ENCODE peak calls at places on chromosomes 3 and 15, in four cellular contexts. One of them, this sample, is unnamed.

GRCh38 chr3:126573492-126574117 is 14.9 kb upstream of the C3orf22 start:
- DNase-seq in WTC11: no peak
- DNase-seq in K562: peak; percentile 20
- DNase-seq in HepG2: no peak
- DNase-seq in this sample: no peak

GRCh38 chr3:149314807-149315578 is 18.4 kb downstream of the TM4SF18 start:
- DNase-seq in K562: no peak
- DNase-seq in HepG2: peak; percentile 71
- DNase-seq in WTC11: no peak
- DNase-seq in this sample: no peak

GRCh38 chr3:98962189-98962930 is 60.9 kb upstream of the DCBLD2 start:
- DNase-seq in HepG2: peak; percentile 52
- DNase-seq in K562: no peak
- DNase-seq in WTC11: no peak
- DNase-seq in this sample: no peak

GRCh38 chr3:179482857-179483256 is 31.6 kb upstream of the GNB4 start:
- DNase-seq in HepG2: no peak
- DNase-seq in WTC11: no peak
- DNase-seq in K562: no peak
- DNase-seq in this sample: no peak

GRCh38 chr3:138197058-138197457 is 10.0 kb downstream of the ARMC8 start:
- DNase-seq in K562: no peak
- DNase-seq in WTC11: peak; percentile 47
- DNase-seq in HepG2: no peak
- DNase-seq in this sample: no peak

GRCh38 chr3:122493296-122493695 is 21.4 kb downstream of the KPNA1 start:
- DNase-seq in WTC11: no peak
- DNase-seq in K562: no peak
- DNase-seq in HepG2: no peak
- DNase-seq in this sample: no peak

GRCh38 chr3:123202451-123202850 is 708 bp downstream of the SEC22A start:
- DNase-seq in HepG2: peak; percentile 5
- DNase-seq in WTC11: peak; percentile 20
- DNase-seq in K562: no peak
- DNase-seq in this sample: no peak

GRCh38 chr3:10928961-10929471 is 63.5 kb upstream of the SLC6A1 start:
- DNase-seq in K562: no peak
- DNase-seq in WTC11: no peak
- DNase-seq in HepG2: no peak
- DNase-seq in this sample: no peak

GRCh38 chr3:48879994-48880377 is 18.7 kb downstream of the SLC25A20 start:
- DNase-seq in HepG2: no peak
- DNase-seq in WTC11: no peak
- DNase-seq in K562: no peak
- DNase-seq in this sample: no peak

GRCh38 chr3:169505577-169506155 is 157.8 kb downstream of the MECOM start:
- DNase-seq in WTC11: peak; percentile 36
- DNase-seq in HepG2: peak; percentile 1
- DNase-seq in K562: no peak
- DNase-seq in this sample: no peak

GRCh38 chr3:99720985-99721632 is 82.7 kb downstream of the COL8A1 start:
- DNase-seq in WTC11: no peak
- DNase-seq in HepG2: no peak
- DNase-seq in K562: no peak
- DNase-seq in this sample: no peak

GRCh38 chr15:81511160-81511559 is 137.1 kb upstream of the TMC3 start:
- DNase-seq in HepG2: no peak
- DNase-seq in K562: no peak
- DNase-seq in WTC11: no peak
- DNase-seq in this sample: no peak

GRCh38 chr3:75049581-75049980 is 435.1 kb upstream of the CNTN3 start:
- DNase-seq in K562: no peak
- DNase-seq in WTC11: no peak
- DNase-seq in HepG2: no peak
- DNase-seq in this sample: no peak

GRCh38 chr15:85910796-85911195 is 116.1 kb upstream of the KLHL25 start:
- DNase-seq in HepG2: no peak
- DNase-seq in WTC11: no peak
- DNase-seq in K562: no peak
- DNase-seq in this sample: no peak

GRCh38 chr3:160665784-160666526 is 11.0 kb upstream of the ARL14 start:
- DNase-seq in K562: no peak
- DNase-seq in HepG2: no peak
- DNase-seq in WTC11: no peak
- DNase-seq in this sample: peak; percentile 74

GRCh38 chr3:169112153-169112892 is 551.2 kb downstream of the MECOM start:
- DNase-seq in WTC11: no peak
- DNase-seq in HepG2: peak; percentile 50
- DNase-seq in K562: no peak
- DNase-seq in this sample: no peak

GRCh38 chr15:71545223-71545760 is 265.1 kb upstream of the NR2E3 start:
- DNase-seq in K562: no peak
- DNase-seq in WTC11: no peak
- DNase-seq in HepG2: no peak
- DNase-seq in this sample: no peak

GRCh38 chr15:71749500-71749899 is 60.9 kb upstream of the NR2E3 start:
- DNase-seq in WTC11: no peak
- DNase-seq in K562: no peak
- DNase-seq in HepG2: no peak
- DNase-seq in this sample: no peak

GRCh38 chr15:43238691-43239131 is 17.9 kb upstream of the EPB42 start:
- DNase-seq in K562: no peak
- DNase-seq in HepG2: peak; percentile 7
- DNase-seq in WTC11: no peak
- DNase-seq in this sample: no peak

GRCh38 chr3:65996605-65997004 is 42.1 kb downstream of the MAGI1 start:
- DNase-seq in WTC11: no peak
- DNase-seq in HepG2: no peak
- DNase-seq in K562: no peak
- DNase-seq in this sample: no peak

GRCh38 chr3:156617781-156618180 is 56.6 kb upstream of the TIPARP start:
- DNase-seq in K562: no peak
- DNase-seq in HepG2: no peak
- DNase-seq in WTC11: no peak
- DNase-seq in this sample: no peak

GRCh38 chr15:101578443-101578894 is 73.7 kb downstream of the TM2D3 start:
- DNase-seq in K562: peak; percentile 24
- DNase-seq in WTC11: peak; percentile 61
- DNase-seq in HepG2: peak; percentile 50
- DNase-seq in this sample: no peak

GRCh38 chr3:192957441-192957951 is 39.8 kb upstream of the MB21D2 start:
- DNase-seq in HepG2: no peak
- DNase-seq in K562: no peak
- DNase-seq in WTC11: no peak
- DNase-seq in this sample: no peak

GRCh38 chr3:20066848-20067617 is 26.8 kb downstream of the KAT2B start:
- DNase-seq in WTC11: no peak
- DNase-seq in K562: no peak
- DNase-seq in HepG2: no peak
- DNase-seq in this sample: no peak

GRCh38 chr15:38190501-38190900 is 62.1 kb upstream of the SPRED1 start:
- DNase-seq in HepG2: no peak
- DNase-seq in WTC11: no peak
- DNase-seq in K562: no peak
- DNase-seq in this sample: no peak

GRCh38 chr15:57091626-57092025 is 173.2 kb downstream of the TCF12 start:
- DNase-seq in K562: no peak
- DNase-seq in HepG2: no peak
- DNase-seq in WTC11: no peak
- DNase-seq in this sample: no peak

GRCh38 chr3:100068758-100069345 is 45.4 kb downstream of the FILIP1L start:
- DNase-seq in HepG2: peak; percentile 79
- DNase-seq in WTC11: peak; percentile 86
- DNase-seq in K562: peak; percentile 32
- DNase-seq in this sample: peak; percentile 33

GRCh38 chr3:141426404-141427034 is 58.2 kb downstream of the ZBTB38 start:
- DNase-seq in WTC11: no peak
- DNase-seq in HepG2: no peak
- DNase-seq in K562: no peak
- DNase-seq in this sample: no peak

GRCh38 chr15:82040862-82041261 is 5.0 kb downstream of the MEX3B start:
- DNase-seq in K562: no peak
- DNase-seq in HepG2: no peak
- DNase-seq in WTC11: peak; percentile 66
- DNase-seq in this sample: no peak

GRCh38 chr3:30332196-30333021 is 274.0 kb upstream of the TGFBR2 start:
- DNase-seq in HepG2: no peak
- DNase-seq in K562: no peak
- DNase-seq in WTC11: no peak
- DNase-seq in this sample: no peak

GRCh38 chr3:47112997-47113396 is 50.9 kb downstream of the SETD2 start:
- DNase-seq in WTC11: no peak
- DNase-seq in HepG2: no peak
- DNase-seq in K562: no peak
- DNase-seq in this sample: no peak

GRCh38 chr3:132966374-132966773 is 71.8 kb upstream of the TMEM108 start:
- DNase-seq in K562: no peak
- DNase-seq in WTC11: no peak
- DNase-seq in HepG2: no peak
- DNase-seq in this sample: no peak

GRCh38 chr3:81152156-81152555 is 609.3 kb downstream of the GBE1 start:
- DNase-seq in HepG2: no peak
- DNase-seq in WTC11: no peak
- DNase-seq in K562: no peak
- DNase-seq in this sample: no peak

GRCh38 chr15:35329521-35329921 is 216.4 kb downstream of the DPH6 start:
- DNase-seq in HepG2: no peak
- DNase-seq in WTC11: no peak
- DNase-seq in K562: no peak
- DNase-seq in this sample: no peak

GRCh38 chr15:62994439-62994838 is 48.1 kb upstream of the TPM1 start:
- DNase-seq in K562: no peak
- DNase-seq in HepG2: no peak
- DNase-seq in WTC11: no peak
- DNase-seq in this sample: no peak
- TF ChIP-seq TCF7 in K562: no peak
- TF ChIP-seq TCF7 in HepG2: no peak
- TF ChIP-seq TCF7 in WTC11: no peak
- TF ChIP-seq TCF7 in this sample: no peak

GRCh38 chr3:184703657-184704056 is 8.2 kb downstream of the MAGEF1 start:
- DNase-seq in K562: no peak
- DNase-seq in WTC11: no peak
- DNase-seq in HepG2: no peak
- DNase-seq in this sample: no peak

GRCh38 chr3:184697845-184698244 is 14.0 kb downstream of the MAGEF1 start:
- DNase-seq in WTC11: no peak
- DNase-seq in K562: no peak
- DNase-seq in HepG2: no peak
- DNase-seq in this sample: no peak

GRCh38 chr3:184696643-184697042 is 15.2 kb downstream of the MAGEF1 start:
- DNase-seq in K562: no peak
- DNase-seq in WTC11: no peak
- DNase-seq in HepG2: no peak
- DNase-seq in this sample: no peak

DNA sequence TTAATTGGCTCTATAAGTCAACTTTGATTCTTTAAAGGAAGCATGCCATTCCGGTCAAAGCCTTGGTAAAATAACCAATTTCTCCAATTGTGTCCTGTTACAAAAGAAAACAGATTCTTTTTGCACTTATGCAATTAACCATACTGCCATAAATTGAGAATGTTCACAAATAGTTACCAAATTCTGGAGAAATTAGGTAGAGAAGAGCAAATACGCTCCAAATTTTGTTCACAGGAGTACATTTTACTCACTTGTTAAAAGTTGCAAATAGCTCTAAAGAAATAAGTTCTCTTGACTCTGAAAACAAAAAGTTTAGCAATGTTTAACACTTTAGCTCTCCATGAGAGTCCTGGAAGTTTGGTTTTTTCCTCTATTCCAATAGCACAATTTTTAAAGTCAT is 11.1 kb downstream of the MAGEF1 start:
- DNase-seq in WTC11: no peak
- DNase-seq in K562: no peak
- DNase-seq in HepG2: no peak
- DNase-seq in this sample: no peak
- TF ChIP-seq TCF7 in WTC11: no peak
- TF ChIP-seq TCF7 in K562: no peak
- TF ChIP-seq TCF7 in HepG2: no peak
- TF ChIP-seq TCF7 in this sample: no peak

DNA sequence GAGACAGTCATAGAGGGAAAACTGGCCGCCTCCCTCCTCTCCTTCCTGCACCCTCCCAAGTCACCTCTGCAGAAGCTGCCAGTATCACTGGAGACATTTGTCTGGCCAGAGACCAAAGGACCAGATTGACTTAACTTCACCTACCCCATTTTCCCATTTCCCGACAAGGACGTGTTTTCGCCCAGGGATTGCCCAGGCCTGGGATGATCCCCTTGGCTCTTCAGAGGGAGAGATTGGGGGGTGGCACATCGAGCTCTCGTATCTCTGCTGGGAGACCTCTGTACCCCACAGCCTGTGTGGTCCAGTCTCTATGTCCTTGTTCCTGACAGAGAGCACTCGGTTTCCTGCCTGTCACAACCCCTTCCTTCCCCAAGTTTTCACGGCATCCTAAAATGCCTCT is 31.4 kb downstream of the RGMA start:
- DNase-seq in WTC11: no peak
- DNase-seq in HepG2: no peak
- DNase-seq in K562: no peak
- DNase-seq in this sample: no peak
- TF ChIP-seq TCF7 in WTC11: no peak
- TF ChIP-seq TCF7 in HepG2: no peak
- TF ChIP-seq TCF7 in K562: no peak
- TF ChIP-seq TCF7 in this sample: no peak

DNA sequence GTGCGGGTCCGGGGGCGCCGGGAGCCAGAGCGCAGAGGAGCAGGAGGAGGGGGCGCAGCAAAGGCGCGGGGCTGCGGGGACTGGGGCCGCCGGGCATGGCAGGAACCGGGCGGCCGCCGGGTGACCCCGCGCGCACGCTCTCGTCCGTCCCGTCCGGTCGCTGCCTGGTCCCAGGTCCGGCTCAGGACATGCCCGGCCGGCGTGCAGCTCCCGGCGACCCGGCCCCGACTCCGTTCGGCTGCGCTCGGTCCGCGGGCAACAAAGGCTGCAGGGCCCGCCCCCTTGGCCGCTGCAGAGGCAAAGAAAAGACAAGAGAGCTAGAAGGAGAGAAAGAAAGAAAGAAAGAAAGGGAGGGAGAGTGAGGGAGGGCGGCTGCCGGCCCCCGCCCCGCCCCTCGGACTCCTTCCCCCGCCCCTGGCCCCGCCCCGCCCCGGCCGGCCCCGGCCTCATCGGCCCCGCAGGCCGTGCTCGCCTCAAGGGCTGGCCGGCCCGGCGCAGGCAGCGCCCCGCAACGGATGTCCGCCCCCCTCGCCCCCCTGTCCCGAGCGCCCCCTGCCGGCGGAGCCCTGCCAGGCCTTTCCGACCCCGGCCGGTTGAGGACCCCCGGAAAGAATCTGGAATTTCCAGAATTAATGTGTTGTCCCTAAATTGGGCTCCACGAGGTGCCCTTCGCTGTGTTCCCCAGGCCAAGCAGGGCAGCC is at the start of gene ADAMTS7:
- DNase-seq in HepG2: no peak
- DNase-seq in K562: peak; percentile 97
- DNase-seq in WTC11: peak; percentile 88
- DNase-seq in this sample: no peak
- TF ChIP-seq TCF7 in HepG2: no peak
- TF ChIP-seq TCF7 in K562: no peak
- TF ChIP-seq TCF7 in WTC11: no peak
- TF ChIP-seq TCF7 in this sample: no peak

GRCh38 chr3:73685061-73685460 is 60.3 kb upstream of the PDZRN3 start:
- DNase-seq in WTC11: no peak
- DNase-seq in HepG2: no peak
- DNase-seq in K562: no peak
- DNase-seq in this sample: no peak
- TF ChIP-seq TCF7 in WTC11: no peak
- TF ChIP-seq TCF7 in HepG2: no peak
- TF ChIP-seq TCF7 in K562: no peak
- TF ChIP-seq TCF7 in this sample: no peak